ENCODE peak calls at places on chromosome 9, in seven cellular contexts. H is GM20000, U is SW480, C is sigmoid colon, G is mammary epithelial cell, V is mesenteric fat pad, R is 8988T. J is an unnamed sample.

GRCh38 chr9:126980231-126980630 is 65.6 kb downstream of the RALGPS1 start:
- DNase-seq in H (no peak), U (no peak), C (no peak), G (no peak), V (no peak), R (no peak), J (no peak)

GRCh38 chr9:120791161-120791560 is 2.1 kb downstream of the FBXW2 start:
- DNase-seq in H (no peak), U (no peak), C (no peak), G (no peak), V (no peak), R (no peak), J (no peak)

GRCh38 chr9:127519301-127520166 is 68.2 kb downstream of the LRSAM1 start:
- DNase-seq in H (peak), U (peak), C (no peak), G (peak), V (no peak), R (peak), J (no peak)

GRCh38 chr9:137366891-137367381 is 56.0 kb downstream of the EXD3 start:
- DNase-seq in H (no peak), U (no peak), C (peak), G (no peak), V (peak), R (no peak), J (no peak)

GRCh38 chr9:93589688-93590087 is 13.3 kb downstream of the PHF2 start:
- DNase-seq in H (no peak), U (peak), C (no peak), G (no peak), V (no peak), R (no peak), J (no peak)

GRCh38 chr9:116090030-116090770 is 63.4 kb upstream of the PAPPA start:
- DNase-seq in H (no peak), U (no peak), C (no peak), G (peak), V (no peak), R (no peak), J (no peak)

GRCh38 chr9:137621131-137621757 is 2.4 kb downstream of the EHMT1 start:
- DNase-seq in H (no peak), U (no peak), C (no peak), G (no peak), V (no peak), R (no peak), J (no peak)

GRCh38 chr9:78453450-78453849 is 156.5 kb downstream of the PSAT1 start:
- DNase-seq in H (no peak), U (peak), C (no peak), G (no peak), V (no peak), R (no peak), J (no peak)

GRCh38 chr9:78143281-78144007 is 92.4 kb upstream of the CEP78 start:
- DNase-seq in H (no peak), U (no peak), C (no peak), G (no peak), V (no peak), R (no peak), J (no peak)

GRCh38 chr9:114334490-114334889 is 4.8 kb downstream of the ORM2 start:
- DNase-seq in H (no peak), U (no peak), C (no peak), G (no peak), V (no peak), R (no peak), J (no peak)

GRCh38 chr9:114512337-114512874 is 7.1 kb upstream of the WHRN start:
- DNase-seq in H (no peak), U (no peak), C (no peak), G (peak), V (no peak), R (no peak), J (no peak)

GRCh38 chr9:13804532-13804931 is 509.4 kb downstream of the NFIB start:
- DNase-seq in H (no peak), U (no peak), C (no peak), G (peak), V (no peak), R (no peak), J (no peak)

GRCh38 chr9:114370985-114371335 is 16.8 kb downstream of the AKNA start:
- DNase-seq in H (no peak), U (no peak), C (peak), G (no peak), V (no peak), R (no peak), J (no peak)

GRCh38 chr9:135805422-135806022 is 101.8 kb downstream of the CAMSAP1 start:
- DNase-seq in H (no peak), U (no peak), C (no peak), G (no peak), V (no peak), R (no peak), J (no peak)

GRCh38 chr9:93960221-93960970 is 5.2 kb upstream of the BARX1 start:
- DNase-seq in H (no peak), U (no peak), C (peak), G (no peak), V (peak), R (no peak), J (peak)

GRCh38 chr9:113511047-113511521 is 47.6 kb downstream of the RGS3 start:
- DNase-seq in H (no peak), U (no peak), C (no peak), G (no peak), V (no peak), R (no peak), J (no peak)

GRCh38 chr9:88889386-88889785 is 101.9 kb upstream of the S1PR3 start:
- DNase-seq in H (no peak), U (no peak), C (no peak), G (no peak), V (no peak), R (no peak), J (no peak)

GRCh38 chr9:120477534-120478001 is 102.4 kb downstream of the CDK5RAP2 start:
- DNase-seq in H (peak), U (peak), C (peak), G (peak), V (no peak), R (peak), J (peak)

GRCh38 chr9:89984214-89984613 is 379.4 kb downstream of the GADD45G start:
- DNase-seq in H (no peak), U (peak), C (no peak), G (peak), V (no peak), R (no peak), J (no peak)

GRCh38 chr9:73149371-73150067 is 2.1 kb upstream of the ANXA1 start:
- DNase-seq in H (peak), U (peak), C (no peak), G (peak), V (no peak), R (no peak), J (no peak)

GRCh38 chr9:27333241-27334052 is 36.5 kb upstream of the EQTN start:
- DNase-seq in H (peak), U (peak), C (peak), G (peak), V (no peak), R (peak), J (peak)

GRCh38 chr9:76415731-76416130 is 21.5 kb upstream of the RFK start:
- DNase-seq in H (no peak), U (no peak), C (no peak), G (no peak), V (no peak), R (no peak), J (no peak)

GRCh38 chr9:91842358-91842757 is 107.7 kb downstream of the ROR2 start:
- DNase-seq in H (no peak), U (no peak), C (peak), G (no peak), V (peak), R (no peak), J (no peak)

GRCh38 chr9:100690438-100690837 is 112.6 kb downstream of the CAVIN4 start:
- DNase-seq in H (no peak), U (no peak), C (no peak), G (no peak), V (no peak), R (no peak), J (peak)

GRCh38 chr9:84382728-84383127 is 42.2 kb upstream of the SLC28A3 start:
- DNase-seq in H (no peak), U (no peak), C (no peak), G (no peak), V (no peak), R (no peak), J (no peak)

GRCh38 chr9:130689937-130690700 is 3.5 kb upstream of the EXOSC2 start:
- DNase-seq in H (no peak), U (peak), C (peak), G (peak), V (no peak), R (peak), J (peak)

GRCh38 chr9:16727452-16728127 is 142.9 kb downstream of the BNC2 start:
- DNase-seq in H (no peak), U (no peak), C (no peak), G (no peak), V (no peak), R (no peak), J (no peak)

GRCh38 chr9:124411514-124412227 is 3.6 kb downstream of the PSMB7 start:
- DNase-seq in H (no peak), U (no peak), C (no peak), G (peak), V (no peak), R (no peak), J (no peak)

GRCh38 chr9:81344366-81344765 is 345.0 kb downstream of the TLE1 start:
- DNase-seq in H (no peak), U (no peak), C (no peak), G (no peak), V (no peak), R (no peak), J (no peak)

GRCh38 chr9:34759432-34760134 is 49.6 kb upstream of the CCL21 start:
- DNase-seq in H (no peak), U (no peak), C (no peak), G (no peak), V (no peak), R (no peak), J (no peak)

J was measured in HuH-7.5.